ENCODE peak calls at places on chromosomes 3 and 15, in seven cellular contexts. One of them, this sample, is unnamed.

GRCh38 chr15:59879506-59879905 is 124.6 kb upstream of the FOXB1 start:
- DNase-seq in GM23248: peak; percentile 81
- DNase-seq in PC-3: no peak
- DNase-seq in neural progenitor cell: no peak
- DNase-seq in GM23338: no peak
- DNase-seq in SK-N-SH: no peak
- DNase-seq in OCI-LY7: no peak
- DNase-seq in this sample: no peak

GRCh38 chr15:68843425-68844311 is 23.0 kb upstream of the ANP32A start:
- DNase-seq in GM23248: peak; percentile 51
- DNase-seq in PC-3: peak; percentile 4
- DNase-seq in neural progenitor cell: peak; percentile 80
- DNase-seq in GM23338: peak; percentile 85
- DNase-seq in SK-N-SH: peak; percentile 82
- DNase-seq in OCI-LY7: peak; percentile 85
- DNase-seq in this sample: peak; percentile 23

GRCh38 chr3:72891053-72891855 is 3.4 kb downstream of the GXYLT2 start:
- DNase-seq in GM23248: peak; percentile 93
- DNase-seq in PC-3: peak; percentile 71
- DNase-seq in neural progenitor cell: peak; percentile 14
- DNase-seq in GM23338: no peak
- DNase-seq in SK-N-SH: peak; percentile 63
- DNase-seq in OCI-LY7: no peak
- DNase-seq in this sample: peak; percentile 73

GRCh38 chr3:193890036-193890897 is 245.7 kb upstream of the HES1 start:
- DNase-seq in GM23248: no peak
- DNase-seq in PC-3: no peak
- DNase-seq in neural progenitor cell: no peak
- DNase-seq in GM23338: peak; percentile 36
- DNase-seq in SK-N-SH: no peak
- DNase-seq in OCI-LY7: no peak
- DNase-seq in this sample: no peak

GRCh38 chr3:25047058-25047457 is 381.0 kb upstream of the RARB start:
- DNase-seq in GM23248: no peak
- DNase-seq in PC-3: no peak
- DNase-seq in neural progenitor cell: no peak
- DNase-seq in GM23338: no peak
- DNase-seq in SK-N-SH: no peak
- DNase-seq in OCI-LY7: no peak
- DNase-seq in this sample: peak; percentile 48

GRCh38 chr3:53974314-53974713 is 82.7 kb upstream of the SELENOK start:
- DNase-seq in GM23248: no peak
- DNase-seq in PC-3: no peak
- DNase-seq in neural progenitor cell: no peak
- DNase-seq in GM23338: no peak
- DNase-seq in SK-N-SH: no peak
- DNase-seq in OCI-LY7: no peak
- DNase-seq in this sample: no peak

GRCh38 chr15:95972136-95972553 is 358.4 kb upstream of the NR2F2 start:
- DNase-seq in GM23248: peak; percentile 90
- DNase-seq in PC-3: no peak
- DNase-seq in neural progenitor cell: no peak
- DNase-seq in GM23338: no peak
- DNase-seq in SK-N-SH: no peak
- DNase-seq in OCI-LY7: no peak
- DNase-seq in this sample: peak; percentile 49

GRCh38 chr3:149512073-149512782 is 37.7 kb downstream of the TM4SF4 start:
- DNase-seq in GM23248: peak; percentile 80
- DNase-seq in PC-3: peak; percentile 84
- DNase-seq in neural progenitor cell: peak; percentile 85
- DNase-seq in GM23338: peak; percentile 88
- DNase-seq in SK-N-SH: peak; percentile 78
- DNase-seq in OCI-LY7: peak; percentile 29
- DNase-seq in this sample: peak; percentile 82

GRCh38 chr3:177419904-177420601 is 222.8 kb upstream of the TBL1XR1 start:
- DNase-seq in GM23248: peak; percentile 13
- DNase-seq in PC-3: no peak
- DNase-seq in neural progenitor cell: no peak
- DNase-seq in GM23338: no peak
- DNase-seq in SK-N-SH: no peak
- DNase-seq in OCI-LY7: no peak
- DNase-seq in this sample: no peak

GRCh38 chr3:174342941-174343431 is 516.1 kb upstream of the NAALADL2 start:
- DNase-seq in GM23248: peak; percentile 53
- DNase-seq in PC-3: no peak
- DNase-seq in neural progenitor cell: no peak
- DNase-seq in GM23338: no peak
- DNase-seq in SK-N-SH: no peak
- DNase-seq in OCI-LY7: no peak
- DNase-seq in this sample: no peak

GRCh38 chr3:126668450-126669401 is 13.8 kb upstream of the TXNRD3 start:
- DNase-seq in GM23248: no peak
- DNase-seq in PC-3: no peak
- DNase-seq in neural progenitor cell: no peak
- DNase-seq in GM23338: no peak
- DNase-seq in SK-N-SH: no peak
- DNase-seq in OCI-LY7: no peak
- DNase-seq in this sample: no peak

GRCh38 chr15:92889390-92890113 is 10.6 kb upstream of the CHD2 start:
- DNase-seq in GM23248: no peak
- DNase-seq in PC-3: no peak
- DNase-seq in neural progenitor cell: no peak
- DNase-seq in GM23338: no peak
- DNase-seq in SK-N-SH: no peak
- DNase-seq in OCI-LY7: no peak
- DNase-seq in this sample: no peak

GRCh38 chr3:136946978-136947377 is 10.8 kb upstream of the IL20RB start:
- DNase-seq in GM23248: no peak
- DNase-seq in PC-3: no peak
- DNase-seq in neural progenitor cell: no peak
- DNase-seq in GM23338: no peak
- DNase-seq in SK-N-SH: no peak
- DNase-seq in OCI-LY7: no peak
- DNase-seq in this sample: no peak

GRCh38 chr3:156750191-156750873 is 75.8 kb upstream of the LEKR1 start:
- DNase-seq in GM23248: peak; percentile 76
- DNase-seq in PC-3: no peak
- DNase-seq in neural progenitor cell: peak; percentile 64
- DNase-seq in GM23338: no peak
- DNase-seq in SK-N-SH: no peak
- DNase-seq in OCI-LY7: no peak
- DNase-seq in this sample: no peak

GRCh38 chr3:102715030-102715697 is 280.3 kb downstream of the ZPLD1 start:
- DNase-seq in GM23248: peak; percentile 45
- DNase-seq in PC-3: peak; percentile 59
- DNase-seq in neural progenitor cell: no peak
- DNase-seq in GM23338: no peak
- DNase-seq in SK-N-SH: no peak
- DNase-seq in OCI-LY7: no peak
- DNase-seq in this sample: no peak

GRCh38 chr3:57036952-57037351 is 23.5 kb upstream of the SPATA12 start:
- DNase-seq in GM23248: no peak
- DNase-seq in PC-3: no peak
- DNase-seq in neural progenitor cell: no peak
- DNase-seq in GM23338: no peak
- DNase-seq in SK-N-SH: no peak
- DNase-seq in OCI-LY7: no peak
- DNase-seq in this sample: no peak

GRCh38 chr3:4290272-4290893 is 12.8 kb upstream of the SETMAR start:
- DNase-seq in GM23248: peak; percentile 48
- DNase-seq in PC-3: peak; percentile 74
- DNase-seq in neural progenitor cell: peak; percentile 30
- DNase-seq in GM23338: peak; percentile 55
- DNase-seq in SK-N-SH: peak; percentile 32
- DNase-seq in OCI-LY7: peak; percentile 43
- DNase-seq in this sample: peak; percentile 45

DNA sequence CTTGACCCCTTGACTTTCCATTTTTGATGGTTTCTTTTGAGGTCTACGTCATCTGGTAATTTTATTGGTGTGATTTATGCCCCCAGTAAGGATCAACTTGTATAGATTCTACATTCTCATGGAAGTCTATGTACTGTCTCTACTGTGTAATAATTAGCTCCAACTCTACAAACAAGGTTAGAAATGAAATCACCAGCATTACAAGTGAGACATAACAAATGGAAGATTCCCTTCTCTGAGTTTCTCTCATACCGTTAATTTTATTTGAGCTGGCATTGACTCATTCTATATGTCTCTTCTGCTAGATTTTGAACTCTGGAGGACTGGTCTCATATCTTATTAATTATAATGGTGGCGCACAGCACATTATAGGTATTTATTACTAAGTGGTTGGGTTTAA is 138.9 kb downstream of the LPP start:
- DNase-seq in GM23248: no peak
- DNase-seq in PC-3: no peak
- DNase-seq in neural progenitor cell: no peak
- DNase-seq in GM23338: no peak
- DNase-seq in SK-N-SH: no peak
- DNase-seq in OCI-LY7: no peak
- DNase-seq in this sample: no peak
- H3K27ac ChIP-seq in GM23248: no peak overlapping the region
- H3K27ac ChIP-seq in PC-3: no peak overlapping the region
- H3K27ac ChIP-seq in neural progenitor cell: no peak overlapping the region
- H3K27ac ChIP-seq in GM23338: no peak overlapping the region
- H3K27ac ChIP-seq in SK-N-SH: peak overlapping the region; percentile 95
- H3K27ac ChIP-seq in OCI-LY7: no peak overlapping the region
- H3K27ac ChIP-seq in this sample: no peak overlapping the region

GRCh38 chr15:62972814-62973213 is 69.7 kb upstream of the TPM1 start:
- DNase-seq in GM23248: peak; percentile 76
- DNase-seq in PC-3: peak; percentile 62
- DNase-seq in neural progenitor cell: no peak
- DNase-seq in GM23338: no peak
- DNase-seq in SK-N-SH: no peak
- DNase-seq in OCI-LY7: no peak
- DNase-seq in this sample: no peak
- TF ChIP-seq EZH2phosphoT487 in GM23248: no peak
- TF ChIP-seq EZH2phosphoT487 in PC-3: no peak
- TF ChIP-seq EZH2phosphoT487 in neural progenitor cell: no peak
- TF ChIP-seq EZH2phosphoT487 in GM23338: no peak
- TF ChIP-seq EZH2phosphoT487 in SK-N-SH: no peak
- TF ChIP-seq EZH2phosphoT487 in OCI-LY7: no peak
- TF ChIP-seq EZH2phosphoT487 in this sample: no peak

GRCh38 chr15:75178171-75178937 is 23.3 kb upstream of the C15orf39 start:
- DNase-seq in GM23248: peak; percentile 51
- DNase-seq in PC-3: no peak
- DNase-seq in neural progenitor cell: peak; percentile 74
- DNase-seq in GM23338: peak; percentile 71
- DNase-seq in SK-N-SH: no peak
- DNase-seq in OCI-LY7: no peak
- DNase-seq in this sample: peak; percentile 90

GRCh38 chr15:75181780-75182179 is 19.9 kb upstream of the C15orf39 start:
- DNase-seq in GM23248: peak; percentile 23
- DNase-seq in PC-3: no peak
- DNase-seq in neural progenitor cell: no peak
- DNase-seq in GM23338: no peak
- DNase-seq in SK-N-SH: no peak
- DNase-seq in OCI-LY7: no peak
- DNase-seq in this sample: no peak

GRCh38 chr15:75177360-75178071 is 24.2 kb upstream of the C15orf39 start:
- DNase-seq in GM23248: peak; percentile 18
- DNase-seq in PC-3: no peak
- DNase-seq in neural progenitor cell: no peak
- DNase-seq in GM23338: no peak
- DNase-seq in SK-N-SH: peak; percentile 48
- DNase-seq in OCI-LY7: no peak
- DNase-seq in this sample: no peak

GRCh38 chr15:75179773-75180140 is 21.9 kb upstream of the C15orf39 start:
- DNase-seq in GM23248: no peak
- DNase-seq in PC-3: no peak
- DNase-seq in neural progenitor cell: peak; percentile 80
- DNase-seq in GM23338: no peak
- DNase-seq in SK-N-SH: no peak
- DNase-seq in OCI-LY7: no peak
- DNase-seq in this sample: no peak

DNA sequence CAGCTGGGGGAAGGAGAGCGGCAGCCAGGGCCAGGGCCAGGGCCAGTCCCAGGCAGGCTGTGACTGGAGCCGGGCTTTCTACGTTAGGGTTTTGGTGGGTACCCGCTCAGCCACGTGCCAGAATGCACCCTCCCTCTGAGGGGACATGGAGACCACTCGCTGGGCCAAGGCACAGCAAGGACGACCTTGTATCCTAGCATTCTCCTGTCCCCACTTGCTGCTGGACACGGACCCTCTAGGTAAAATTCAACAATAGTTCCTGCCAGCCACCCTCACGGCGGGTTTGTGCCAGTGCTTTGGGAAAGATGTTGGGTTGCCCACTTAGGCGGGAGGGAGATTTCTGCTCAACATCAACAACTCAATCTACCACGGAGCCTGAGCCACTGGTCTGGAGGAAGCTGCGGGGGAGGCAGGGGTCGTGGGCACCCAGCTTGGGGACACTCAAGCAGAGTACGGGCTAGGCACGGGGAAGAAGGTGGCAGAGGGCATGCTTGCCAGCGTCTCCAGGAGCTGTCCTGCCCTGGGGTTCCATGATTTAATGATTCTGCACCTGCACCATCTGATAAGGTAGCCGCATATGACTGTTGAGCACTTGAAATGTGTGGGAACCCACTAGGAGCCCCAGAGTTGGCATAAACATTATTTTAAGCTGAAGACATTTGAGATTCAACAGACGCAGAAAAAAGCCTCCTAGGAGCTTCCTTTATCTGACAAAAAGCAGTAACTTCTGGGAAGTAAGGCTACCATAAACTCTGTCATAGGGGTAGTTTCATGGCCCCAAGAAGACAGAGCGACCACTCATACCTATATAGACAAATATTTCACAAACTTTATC is 22.5 kb upstream of the C15orf39 start:
- DNase-seq in GM23248: no peak
- DNase-seq in PC-3: no peak
- DNase-seq in neural progenitor cell: no peak
- DNase-seq in GM23338: no peak
- DNase-seq in SK-N-SH: no peak
- DNase-seq in OCI-LY7: no peak
- DNase-seq in this sample: no peak
- H3K27ac ChIP-seq in GM23248: no peak overlapping the region
- H3K27ac ChIP-seq in PC-3: no peak overlapping the region
- H3K27ac ChIP-seq in neural progenitor cell: peak overlapping the region; percentile 23
- H3K27ac ChIP-seq in GM23338: no peak overlapping the region
- H3K27ac ChIP-seq in SK-N-SH: no peak overlapping the region
- H3K27ac ChIP-seq in OCI-LY7: no peak overlapping the region
- H3K27ac ChIP-seq in this sample: peak overlapping the region; percentile 83

GRCh38 chr3:27145719-27146118 is 223.5 kb downstream of the NEK10 start:
- DNase-seq in GM23248: no peak
- DNase-seq in PC-3: no peak
- DNase-seq in neural progenitor cell: no peak
- DNase-seq in GM23338: peak; percentile 37
- DNase-seq in SK-N-SH: no peak
- DNase-seq in OCI-LY7: no peak
- DNase-seq in this sample: no peak

GRCh38 chr3:27138562-27138961 is 230.6 kb downstream of the NEK10 start:
- DNase-seq in GM23248: no peak
- DNase-seq in PC-3: peak; percentile 67
- DNase-seq in neural progenitor cell: no peak
- DNase-seq in GM23338: no peak
- DNase-seq in SK-N-SH: no peak
- DNase-seq in OCI-LY7: no peak
- DNase-seq in this sample: no peak

GRCh38 chr3:27146786-27147185 is 222.4 kb downstream of the NEK10 start:
- DNase-seq in GM23248: no peak
- DNase-seq in PC-3: no peak
- DNase-seq in neural progenitor cell: no peak
- DNase-seq in GM23338: no peak
- DNase-seq in SK-N-SH: no peak
- DNase-seq in OCI-LY7: no peak
- DNase-seq in this sample: no peak

GRCh38 chr3:27138005-27138404 is 231.2 kb downstream of the NEK10 start:
- DNase-seq in GM23248: no peak
- DNase-seq in PC-3: no peak
- DNase-seq in neural progenitor cell: no peak
- DNase-seq in GM23338: peak; percentile 27
- DNase-seq in SK-N-SH: no peak
- DNase-seq in OCI-LY7: no peak
- DNase-seq in this sample: no peak

GRCh38 chr3:27141668-27142067 is 227.5 kb downstream of the NEK10 start:
- DNase-seq in GM23248: no peak
- DNase-seq in PC-3: peak; percentile 44
- DNase-seq in neural progenitor cell: no peak
- DNase-seq in GM23338: peak; percentile 58
- DNase-seq in SK-N-SH: no peak
- DNase-seq in OCI-LY7: peak; percentile 2
- DNase-seq in this sample: no peak
- TF ChIP-seq EZH2phosphoT487 in GM23248: no peak
- TF ChIP-seq EZH2phosphoT487 in PC-3: no peak
- TF ChIP-seq EZH2phosphoT487 in neural progenitor cell: no peak
- TF ChIP-seq EZH2phosphoT487 in GM23338: no peak
- TF ChIP-seq EZH2phosphoT487 in SK-N-SH: no peak
- TF ChIP-seq EZH2phosphoT487 in OCI-LY7: no peak
- TF ChIP-seq EZH2phosphoT487 in this sample: no peak